ENCODE peak calls at places on chromosomes 4 and X, in five cellular contexts. M, D, K, S and R are unnamed samples.

GRCh38 chrX:15163131-15163530 is 106.8 kb downstream of the ASB9 start:
- DNase-seq in M (no peak), D (no peak), K (no peak), S (no peak), R (no peak)

GRCh38 chrX:46574941-46575381 is 1.4 kb downstream of the CHST7 start:
- DNase-seq in M (peak), D (no peak), K (peak), S (no peak), R (peak)

GRCh38 chr4:153432971-153433752 is 33.0 kb upstream of the TMEM131L start:
- DNase-seq in M (peak), D (peak), K (peak), S (no peak), R (peak)

GRCh38 chr4:61336911-61337310 is 136.8 kb downstream of the ADGRL3 start:
- DNase-seq in M (no peak), D (no peak), K (no peak), S (no peak), R (no peak)

GRCh38 chr4:141668200-141668599 is 31.8 kb downstream of the IL15 start:
- DNase-seq in M (no peak), D (no peak), K (no peak), S (no peak), R (no peak)

GRCh38 chr4:128524311-128524710 is 236.7 kb upstream of the PGRMC2 start:
- DNase-seq in M (no peak), D (no peak), K (no peak), S (no peak), R (no peak)

GRCh38 chrX:110415440-110416167 is 57.0 kb downstream of the RTL9 start:
- DNase-seq in M (no peak), D (no peak), K (no peak), S (no peak), R (no peak)

GRCh38 chr4:154739111-154739510 is 4.7 kb upstream of the LRAT start:
- DNase-seq in M (no peak), D (no peak), K (no peak), S (no peak), R (no peak)

GRCh38 chr4:19375405-19375804 is 876.3 kb upstream of the SLIT2 start:
- DNase-seq in M (no peak), D (no peak), K (no peak), S (no peak), R (no peak)

GRCh38 chr4:160326110-160326509 is 1223.2 kb downstream of the RAPGEF2 start:
- DNase-seq in M (no peak), D (no peak), K (no peak), S (no peak), R (no peak)

GRCh38 chr4:140309124-140309870 is 64.1 kb upstream of the SCOC start:
- DNase-seq in M (no peak), D (no peak), K (no peak), S (no peak), R (no peak)
- TF ChIP-seq CTCF in M (no peak), D (peak), K (no peak), S (no peak), R (no peak)

DNA sequence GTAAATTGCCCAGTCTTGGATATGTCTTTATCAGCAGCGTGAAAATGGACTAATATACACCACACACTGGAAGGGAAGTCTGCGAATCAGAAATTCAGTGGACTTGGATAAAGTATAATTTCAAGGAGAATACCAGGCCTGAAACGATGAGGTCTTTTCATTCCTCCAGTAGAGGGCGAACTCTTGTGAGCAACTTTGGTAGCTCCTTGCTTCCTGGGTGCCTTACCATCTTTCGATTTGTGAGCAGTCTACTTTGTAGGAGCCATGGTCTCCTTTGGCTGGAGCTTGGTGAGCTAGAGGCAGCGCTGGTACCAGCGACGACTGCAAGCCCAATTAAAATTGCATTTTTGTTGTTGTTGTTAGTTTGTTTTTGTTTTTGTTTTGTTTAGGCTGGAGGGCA is 791.9 kb downstream of the FAT4 start:
- DNase-seq in M (no peak), D (peak), K (no peak), S (no peak), R (no peak)
- TF ChIP-seq CTCF in M (no peak), D (peak), K (no peak), S (peak), R (no peak)

DNA sequence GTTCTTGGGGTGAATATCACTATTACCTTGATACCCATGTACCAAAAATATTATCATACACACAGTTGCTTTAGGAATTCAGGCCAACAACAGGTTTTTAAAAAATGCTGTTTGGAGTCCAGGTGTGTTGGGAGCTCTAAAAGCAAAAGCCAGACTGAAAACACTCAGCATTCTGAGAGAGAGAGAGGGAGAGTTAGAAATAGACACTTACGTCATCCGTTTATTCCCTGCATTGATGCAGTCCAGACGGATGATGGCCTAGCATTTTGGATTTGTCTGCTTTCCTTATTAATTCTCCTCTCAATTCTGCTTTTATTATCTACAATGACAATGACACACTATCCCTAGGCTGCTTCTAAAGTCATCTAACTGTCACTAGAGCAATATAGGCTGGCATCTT is 358.3 kb upstream of the BOD1L1 start:
- DNase-seq in M (no peak), D (no peak), K (no peak), S (no peak), R (no peak)
- TF ChIP-seq CTCF in M (no peak), D (no peak), K (no peak), S (no peak), R (no peak)

GRCh38 chr4:66946761-66947160 is 598.5 kb downstream of the CENPC start:
- DNase-seq in M (no peak), D (no peak), K (no peak), S (no peak), R (no peak)

GRCh38 chr4:66943117-66943516 is 602.2 kb downstream of the CENPC start:
- DNase-seq in M (no peak), D (no peak), K (no peak), S (no peak), R (no peak)
- TF ChIP-seq CTCF in M (no peak), D (no peak), K (no peak), S (no peak), R (no peak)

DNA sequence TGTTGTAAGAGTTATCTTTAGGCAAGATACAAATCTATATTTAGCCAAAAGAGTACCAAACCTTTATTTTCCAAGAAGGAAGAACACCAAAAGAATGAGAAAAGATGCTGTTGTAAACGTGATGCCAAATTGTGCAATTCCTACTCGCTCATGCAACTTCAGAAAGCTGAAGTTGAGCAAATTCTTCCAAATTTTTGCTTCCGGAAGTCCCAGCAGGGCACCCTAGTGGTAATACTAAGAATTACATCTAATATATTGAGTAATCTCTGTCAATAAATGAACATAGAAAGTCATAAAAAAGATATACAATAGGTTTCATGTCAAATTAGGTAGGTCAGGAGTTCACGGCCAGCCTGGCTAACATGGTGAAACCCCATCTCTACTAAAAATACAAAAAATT is 36.0 kb upstream of the SMARCAD1 start:
- DNase-seq in M (no peak), D (peak), K (no peak), S (no peak), R (no peak)
- TF ChIP-seq CTCF in M (no peak), D (peak), K (no peak), S (peak), R (no peak)

GRCh38 chrX:2735270-2735669 is 16.6 kb upstream of the XG start:
- DNase-seq in M (no peak), D (no peak), K (no peak), S (no peak), R (no peak)

GRCh38 chrX:2732076-2732475 is 19.8 kb upstream of the XG start:
- DNase-seq in M (no peak), D (no peak), K (no peak), S (no peak), R (no peak)

GRCh38 chrX:2732649-2733048 is 19.2 kb upstream of the XG start:
- DNase-seq in M (no peak), D (no peak), K (no peak), S (no peak), R (no peak)
- TF ChIP-seq CTCF in M (no peak), D (no peak), K (no peak), S (no peak), R (no peak)

DNA sequence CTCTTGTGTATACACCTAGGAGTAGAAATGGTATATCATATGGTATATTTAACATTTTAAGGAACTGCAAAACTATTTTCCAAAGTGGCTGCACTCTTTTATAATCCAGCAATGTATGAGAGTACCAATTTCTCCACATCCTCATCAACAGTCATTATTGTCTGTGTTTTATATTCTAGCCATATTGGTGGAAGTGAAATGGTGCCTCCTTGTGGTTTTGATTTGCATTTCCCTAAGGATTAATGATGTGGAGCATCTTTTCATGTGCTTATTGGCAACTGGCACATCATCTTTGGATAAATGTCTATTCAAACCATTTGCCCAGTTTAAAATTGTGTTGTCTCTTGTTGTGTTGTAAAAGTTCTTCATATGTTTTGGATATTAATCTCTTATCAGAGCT is 9.6 kb downstream of the BMP15 start:
- DNase-seq in M (no peak), D (no peak), K (no peak), S (no peak), R (no peak)
- TF ChIP-seq CTCF in M (no peak), D (no peak), K (peak), S (peak), R (no peak)